ENCODE peak calls at places on chromosomes 7 and 10, in eight cellular contexts. One of them, this sample, is unnamed.

GRCh38 chr10:131993298-131993674 is 11.6 kb upstream of the BNIP3 start:
- DNase-seq in pancreas: peak
- DNase-seq in SK-N-SH: no peak
- DNase-seq in fibroblast of pulmonary artery: no peak
- DNase-seq in astrocyte of the cerebellum: no peak
- DNase-seq in CD8-positive, alpha-beta T cell: no peak
- DNase-seq in cardiac fibroblast: no peak
- DNase-seq in cardiac muscle cell: no peak
- DNase-seq in this sample: no peak

GRCh38 chr10:98295907-98296306 is 27.9 kb upstream of the LOXL4 start:
- DNase-seq in pancreas: no peak
- DNase-seq in SK-N-SH: peak
- DNase-seq in fibroblast of pulmonary artery: no peak
- DNase-seq in astrocyte of the cerebellum: no peak
- DNase-seq in CD8-positive, alpha-beta T cell: no peak
- DNase-seq in cardiac fibroblast: peak
- DNase-seq in cardiac muscle cell: peak
- DNase-seq in this sample: peak

GRCh38 chr7:39816462-39817065 is 133.5 kb upstream of the CDK13 start:
- DNase-seq in pancreas: no peak
- DNase-seq in SK-N-SH: no peak
- DNase-seq in fibroblast of pulmonary artery: no peak
- DNase-seq in astrocyte of the cerebellum: no peak
- DNase-seq in CD8-positive, alpha-beta T cell: no peak
- DNase-seq in cardiac fibroblast: no peak
- DNase-seq in cardiac muscle cell: no peak
- DNase-seq in this sample: no peak

GRCh38 chr7:46343802-46344201 is 422.7 kb upstream of the IGFBP3 start:
- DNase-seq in pancreas: no peak
- DNase-seq in SK-N-SH: no peak
- DNase-seq in fibroblast of pulmonary artery: no peak
- DNase-seq in astrocyte of the cerebellum: no peak
- DNase-seq in CD8-positive, alpha-beta T cell: no peak
- DNase-seq in cardiac fibroblast: no peak
- DNase-seq in cardiac muscle cell: no peak
- DNase-seq in this sample: no peak

GRCh38 chr10:116888380-116889055 is 39.2 kb downstream of the ENO4 start:
- DNase-seq in pancreas: peak
- DNase-seq in SK-N-SH: no peak
- DNase-seq in fibroblast of pulmonary artery: peak
- DNase-seq in astrocyte of the cerebellum: peak
- DNase-seq in CD8-positive, alpha-beta T cell: no peak
- DNase-seq in cardiac fibroblast: peak
- DNase-seq in cardiac muscle cell: peak
- DNase-seq in this sample: peak

GRCh38 chr7:120190566-120190965 is 82.4 kb upstream of the KCND2 start:
- DNase-seq in pancreas: no peak
- DNase-seq in SK-N-SH: no peak
- DNase-seq in fibroblast of pulmonary artery: no peak
- DNase-seq in astrocyte of the cerebellum: no peak
- DNase-seq in CD8-positive, alpha-beta T cell: no peak
- DNase-seq in cardiac fibroblast: no peak
- DNase-seq in cardiac muscle cell: no peak
- DNase-seq in this sample: no peak

GRCh38 chr7:36855330-36855729 is 131.0 kb upstream of the AOAH start:
- DNase-seq in pancreas: no peak
- DNase-seq in SK-N-SH: no peak
- DNase-seq in fibroblast of pulmonary artery: no peak
- DNase-seq in astrocyte of the cerebellum: no peak
- DNase-seq in CD8-positive, alpha-beta T cell: no peak
- DNase-seq in cardiac fibroblast: no peak
- DNase-seq in cardiac muscle cell: no peak
- DNase-seq in this sample: no peak

GRCh38 chr10:3054816-3055202 is 12.5 kb upstream of the PFKP start:
- DNase-seq in pancreas: no peak
- DNase-seq in SK-N-SH: no peak
- DNase-seq in fibroblast of pulmonary artery: peak
- DNase-seq in astrocyte of the cerebellum: no peak
- DNase-seq in CD8-positive, alpha-beta T cell: no peak
- DNase-seq in cardiac fibroblast: no peak
- DNase-seq in cardiac muscle cell: peak
- DNase-seq in this sample: peak

GRCh38 chr10:15814565-15814964 is 45.7 kb downstream of the MINDY3 start:
- DNase-seq in pancreas: no peak
- DNase-seq in SK-N-SH: no peak
- DNase-seq in fibroblast of pulmonary artery: no peak
- DNase-seq in astrocyte of the cerebellum: no peak
- DNase-seq in CD8-positive, alpha-beta T cell: no peak
- DNase-seq in cardiac fibroblast: no peak
- DNase-seq in cardiac muscle cell: no peak
- DNase-seq in this sample: no peak

GRCh38 chr10:79192677-79193003 is 123.9 kb downstream of the ZMIZ1 start:
- DNase-seq in pancreas: no peak
- DNase-seq in SK-N-SH: no peak
- DNase-seq in fibroblast of pulmonary artery: peak
- DNase-seq in astrocyte of the cerebellum: no peak
- DNase-seq in CD8-positive, alpha-beta T cell: no peak
- DNase-seq in cardiac fibroblast: peak
- DNase-seq in cardiac muscle cell: peak
- DNase-seq in this sample: peak

GRCh38 chr10:8331387-8331786 is 276.9 kb downstream of the GATA3 start:
- DNase-seq in pancreas: no peak
- DNase-seq in SK-N-SH: no peak
- DNase-seq in fibroblast of pulmonary artery: no peak
- DNase-seq in astrocyte of the cerebellum: no peak
- DNase-seq in CD8-positive, alpha-beta T cell: peak
- DNase-seq in cardiac fibroblast: no peak
- DNase-seq in cardiac muscle cell: no peak
- DNase-seq in this sample: no peak

GRCh38 chr10:11066520-11066919 is 48.8 kb downstream of the CELF2 start:
- DNase-seq in pancreas: no peak
- DNase-seq in SK-N-SH: no peak
- DNase-seq in fibroblast of pulmonary artery: no peak
- DNase-seq in astrocyte of the cerebellum: no peak
- DNase-seq in CD8-positive, alpha-beta T cell: no peak
- DNase-seq in cardiac fibroblast: no peak
- DNase-seq in cardiac muscle cell: no peak
- DNase-seq in this sample: no peak

GRCh38 chr10:61283489-61284221 is 169.5 kb downstream of the TMEM26 start:
- DNase-seq in pancreas: no peak
- DNase-seq in SK-N-SH: no peak
- DNase-seq in fibroblast of pulmonary artery: peak
- DNase-seq in astrocyte of the cerebellum: no peak
- DNase-seq in CD8-positive, alpha-beta T cell: no peak
- DNase-seq in cardiac fibroblast: peak
- DNase-seq in cardiac muscle cell: peak
- DNase-seq in this sample: peak

GRCh38 chr7:194257-194995 is 2.1 kb downstream of the FAM20C start:
- DNase-seq in pancreas: no peak
- DNase-seq in SK-N-SH: peak
- DNase-seq in fibroblast of pulmonary artery: peak
- DNase-seq in astrocyte of the cerebellum: no peak
- DNase-seq in CD8-positive, alpha-beta T cell: no peak
- DNase-seq in cardiac fibroblast: peak
- DNase-seq in cardiac muscle cell: peak
- DNase-seq in this sample: peak

GRCh38 chr7:65001291-65001814 is 5.1 kb downstream of the ERV3-1 start:
- DNase-seq in pancreas: no peak
- DNase-seq in SK-N-SH: no peak
- DNase-seq in fibroblast of pulmonary artery: no peak
- DNase-seq in astrocyte of the cerebellum: no peak
- DNase-seq in CD8-positive, alpha-beta T cell: no peak
- DNase-seq in cardiac fibroblast: no peak
- DNase-seq in cardiac muscle cell: peak
- DNase-seq in this sample: no peak

GRCh38 chr7:150999001-150999400 is 8.2 kb downstream of the NOS3 start:
- DNase-seq in pancreas: no peak
- DNase-seq in SK-N-SH: peak
- DNase-seq in fibroblast of pulmonary artery: no peak
- DNase-seq in astrocyte of the cerebellum: no peak
- DNase-seq in CD8-positive, alpha-beta T cell: no peak
- DNase-seq in cardiac fibroblast: no peak
- DNase-seq in cardiac muscle cell: no peak
- DNase-seq in this sample: no peak

GRCh38 chr7:35993663-35994622 is 159.1 kb upstream of the EEPD1 start:
- DNase-seq in pancreas: no peak
- DNase-seq in SK-N-SH: no peak
- DNase-seq in fibroblast of pulmonary artery: peak
- DNase-seq in astrocyte of the cerebellum: no peak
- DNase-seq in CD8-positive, alpha-beta T cell: no peak
- DNase-seq in cardiac fibroblast: peak
- DNase-seq in cardiac muscle cell: peak
- DNase-seq in this sample: peak

GRCh38 chr10:19816420-19817250 is at the start of gene PLXDC2:
- DNase-seq in pancreas: peak
- DNase-seq in SK-N-SH: peak
- DNase-seq in fibroblast of pulmonary artery: peak
- DNase-seq in astrocyte of the cerebellum: peak
- DNase-seq in CD8-positive, alpha-beta T cell: no peak
- DNase-seq in cardiac fibroblast: peak
- DNase-seq in cardiac muscle cell: no peak
- DNase-seq in this sample: peak

GRCh38 chr10:116944911-116945310 is 60.1 kb downstream of the SHTN1 start:
- DNase-seq in pancreas: no peak
- DNase-seq in SK-N-SH: no peak
- DNase-seq in fibroblast of pulmonary artery: no peak
- DNase-seq in astrocyte of the cerebellum: no peak
- DNase-seq in CD8-positive, alpha-beta T cell: no peak
- DNase-seq in cardiac fibroblast: no peak
- DNase-seq in cardiac muscle cell: no peak
- DNase-seq in this sample: no peak

GRCh38 chr10:91349381-91349780 is 60.8 kb upstream of the HECTD2 start:
- DNase-seq in pancreas: no peak
- DNase-seq in SK-N-SH: no peak
- DNase-seq in fibroblast of pulmonary artery: peak
- DNase-seq in astrocyte of the cerebellum: peak
- DNase-seq in CD8-positive, alpha-beta T cell: no peak
- DNase-seq in cardiac fibroblast: peak
- DNase-seq in cardiac muscle cell: peak
- DNase-seq in this sample: peak

DNA sequence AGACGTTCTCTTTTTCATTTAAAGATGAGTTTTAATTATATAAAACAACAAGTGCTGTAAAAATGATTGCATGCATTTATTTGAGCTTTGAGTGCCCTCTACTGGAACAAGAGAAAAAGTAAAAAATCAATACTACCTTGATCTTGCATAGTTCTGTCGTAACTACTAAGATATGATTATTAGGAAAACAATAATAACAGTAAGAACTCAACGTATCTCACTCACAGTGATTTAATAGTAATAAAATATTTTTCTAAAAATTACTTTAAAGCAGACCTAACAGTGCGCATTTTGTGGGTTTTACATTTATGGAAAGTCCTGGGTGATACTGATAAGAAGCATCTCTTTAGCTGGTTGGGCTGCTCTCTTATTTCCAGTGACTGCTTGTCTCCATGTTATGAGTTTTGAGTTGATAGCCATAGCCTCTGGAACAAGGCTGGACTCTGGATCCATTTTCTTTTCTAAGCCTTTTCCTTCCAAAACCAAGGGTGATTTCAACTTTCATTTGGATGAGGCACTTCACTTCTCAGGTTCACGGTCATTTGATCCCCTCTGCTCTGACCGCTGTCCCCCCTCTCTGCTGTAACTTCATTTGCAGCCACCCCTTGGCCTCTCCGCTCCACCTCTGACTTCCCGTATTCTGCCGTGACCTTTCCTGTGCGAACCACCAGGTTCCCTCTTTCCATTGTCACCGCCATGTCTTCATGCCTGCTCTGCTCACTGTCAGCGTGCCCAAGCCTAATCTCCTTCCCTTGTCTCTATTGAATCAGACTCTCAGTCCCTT is 29.6 kb upstream of the INHBA start:
- DNase-seq in pancreas: no peak
- DNase-seq in SK-N-SH: no peak
- DNase-seq in fibroblast of pulmonary artery: peak
- DNase-seq in astrocyte of the cerebellum: no peak
- DNase-seq in CD8-positive, alpha-beta T cell: no peak
- DNase-seq in cardiac fibroblast: peak
- DNase-seq in cardiac muscle cell: peak
- DNase-seq in this sample: peak
- TF ChIP-seq CTCF in pancreas: no peak
- TF ChIP-seq CTCF in SK-N-SH: peak
- TF ChIP-seq CTCF in fibroblast of pulmonary artery: peak
- TF ChIP-seq CTCF in astrocyte of the cerebellum: no peak
- TF ChIP-seq CTCF in CD8-positive, alpha-beta T cell: no peak
- TF ChIP-seq CTCF in cardiac fibroblast: peak
- TF ChIP-seq CTCF in cardiac muscle cell: peak
- TF ChIP-seq CTCF in this sample: peak

GRCh38 chr10:113382691-113383090 is 170.2 kb upstream of the HABP2 start:
- DNase-seq in pancreas: no peak
- DNase-seq in SK-N-SH: no peak
- DNase-seq in fibroblast of pulmonary artery: no peak
- DNase-seq in astrocyte of the cerebellum: no peak
- DNase-seq in CD8-positive, alpha-beta T cell: no peak
- DNase-seq in cardiac fibroblast: no peak
- DNase-seq in cardiac muscle cell: no peak
- DNase-seq in this sample: no peak
- H3K4me3 ChIP-seq in pancreas: no peak
- H3K4me3 ChIP-seq in SK-N-SH: no peak
- H3K4me3 ChIP-seq in fibroblast of pulmonary artery: no peak
- H3K4me3 ChIP-seq in astrocyte of the cerebellum: no peak
- H3K4me3 ChIP-seq in CD8-positive, alpha-beta T cell: no peak
- H3K4me3 ChIP-seq in cardiac fibroblast: no peak
- H3K4me3 ChIP-seq in cardiac muscle cell: no peak
- H3K4me3 ChIP-seq in this sample: no peak

GRCh38 chr7:50369408-50370026 is 65.0 kb downstream of the IKZF1 start:
- DNase-seq in pancreas: no peak
- DNase-seq in SK-N-SH: peak
- DNase-seq in fibroblast of pulmonary artery: peak
- DNase-seq in astrocyte of the cerebellum: no peak
- DNase-seq in CD8-positive, alpha-beta T cell: peak
- DNase-seq in cardiac fibroblast: peak
- DNase-seq in cardiac muscle cell: peak
- DNase-seq in this sample: peak
- TF ChIP-seq CTCF in pancreas: no peak
- TF ChIP-seq CTCF in SK-N-SH: peak
- TF ChIP-seq CTCF in fibroblast of pulmonary artery: peak
- TF ChIP-seq CTCF in astrocyte of the cerebellum: peak
- TF ChIP-seq CTCF in CD8-positive, alpha-beta T cell: peak
- TF ChIP-seq CTCF in cardiac fibroblast: peak
- TF ChIP-seq CTCF in cardiac muscle cell: peak
- TF ChIP-seq CTCF in this sample: peak

DNA sequence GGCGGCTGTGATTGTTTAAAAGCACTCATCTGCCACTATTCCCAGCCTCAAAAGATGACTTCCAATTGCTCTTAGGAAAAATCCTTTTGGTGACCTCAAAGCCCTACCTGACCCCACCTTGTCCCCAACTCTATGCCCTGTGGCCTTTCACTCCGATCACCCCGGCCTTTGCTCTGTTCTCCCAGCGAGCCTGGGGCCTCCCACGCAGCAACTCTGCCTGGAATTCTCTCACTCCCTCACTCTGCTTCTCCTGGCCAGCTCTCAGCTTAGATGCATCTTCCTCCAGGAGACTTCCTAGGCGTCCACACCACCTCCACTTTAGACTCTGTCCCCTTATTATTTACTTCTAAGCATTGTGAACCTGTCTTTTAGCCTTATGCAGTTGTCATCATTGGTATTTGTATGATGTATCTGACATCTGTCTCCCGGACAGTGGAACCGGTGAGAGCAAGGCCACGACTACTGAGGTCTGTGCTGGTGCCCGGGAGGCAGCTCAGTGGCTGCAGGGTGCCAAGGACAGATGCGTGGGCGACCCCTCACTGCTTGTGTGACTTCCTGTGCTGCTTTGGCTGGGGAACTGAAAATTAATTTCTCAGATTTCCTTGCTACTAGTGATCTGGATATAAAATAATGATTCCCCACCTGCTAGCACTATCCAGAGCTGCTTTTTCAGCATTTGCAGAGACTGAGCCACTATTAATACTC is 63.0 kb downstream of the PIP4K2A start:
- DNase-seq in pancreas: no peak
- DNase-seq in SK-N-SH: no peak
- DNase-seq in fibroblast of pulmonary artery: no peak
- DNase-seq in astrocyte of the cerebellum: no peak
- DNase-seq in CD8-positive, alpha-beta T cell: no peak
- DNase-seq in cardiac fibroblast: no peak
- DNase-seq in cardiac muscle cell: no peak
- DNase-seq in this sample: no peak
- H3K4me3 ChIP-seq in pancreas: no peak
- H3K4me3 ChIP-seq in SK-N-SH: no peak
- H3K4me3 ChIP-seq in fibroblast of pulmonary artery: no peak
- H3K4me3 ChIP-seq in astrocyte of the cerebellum: no peak
- H3K4me3 ChIP-seq in CD8-positive, alpha-beta T cell: peak
- H3K4me3 ChIP-seq in cardiac fibroblast: no peak
- H3K4me3 ChIP-seq in cardiac muscle cell: no peak
- H3K4me3 ChIP-seq in this sample: no peak